ENCODE peak calls at places on chromosome 19, in six cellular contexts. One of them, this sample, is unnamed.

GRCh38 chr19:8149261-8150094 is at the start of gene FBN3:
- DNase-seq in kidney: no peak
- DNase-seq in esophagus squamous epithelium: no peak
- DNase-seq in cerebellum: no peak
- DNase-seq in NCI-H2081: no peak
- DNase-seq in T-helper 17 cell: no peak
- DNase-seq in this sample: no peak

GRCh38 chr19:57465680-57466381 is 8.9 kb upstream of the VN1R1 start:
- DNase-seq in kidney: no peak
- DNase-seq in esophagus squamous epithelium: no peak
- DNase-seq in cerebellum: no peak
- DNase-seq in NCI-H2081: peak
- DNase-seq in T-helper 17 cell: no peak
- DNase-seq in this sample: no peak

GRCh38 chr19:39765091-39766076 is 13.3 kb upstream of the LEUTX start:
- DNase-seq in kidney: no peak
- DNase-seq in esophagus squamous epithelium: no peak
- DNase-seq in cerebellum: no peak
- DNase-seq in NCI-H2081: peak
- DNase-seq in T-helper 17 cell: peak
- DNase-seq in this sample: no peak

GRCh38 chr19:16233081-16233776 is 35.5 kb downstream of the AP1M1 start:
- DNase-seq in kidney: no peak
- DNase-seq in esophagus squamous epithelium: no peak
- DNase-seq in cerebellum: no peak
- DNase-seq in NCI-H2081: no peak
- DNase-seq in T-helper 17 cell: no peak
- DNase-seq in this sample: no peak

GRCh38 chr19:31675187-31675913 is 326.1 kb upstream of the TSHZ3 start:
- DNase-seq in kidney: no peak
- DNase-seq in esophagus squamous epithelium: no peak
- DNase-seq in cerebellum: no peak
- DNase-seq in NCI-H2081: no peak
- DNase-seq in T-helper 17 cell: no peak
- DNase-seq in this sample: no peak

GRCh38 chr19:30350995-30351394 is 21.2 kb upstream of the ZNF536 start:
- DNase-seq in kidney: no peak
- DNase-seq in esophagus squamous epithelium: no peak
- DNase-seq in cerebellum: no peak
- DNase-seq in NCI-H2081: no peak
- DNase-seq in T-helper 17 cell: no peak
- DNase-seq in this sample: no peak

GRCh38 chr19:15453091-15453498 is 3.3 kb upstream of the WIZ start:
- DNase-seq in kidney: peak
- DNase-seq in esophagus squamous epithelium: no peak
- DNase-seq in cerebellum: no peak
- DNase-seq in NCI-H2081: no peak
- DNase-seq in T-helper 17 cell: no peak
- DNase-seq in this sample: no peak

GRCh38 chr19:4115818-4116385 is 8.0 kb downstream of the MAP2K2 start:
- DNase-seq in kidney: no peak
- DNase-seq in esophagus squamous epithelium: no peak
- DNase-seq in cerebellum: no peak
- DNase-seq in NCI-H2081: no peak
- DNase-seq in T-helper 17 cell: no peak
- DNase-seq in this sample: no peak

GRCh38 chr19:54609356-54609791 is 15.9 kb downstream of the LILRA1 start:
- DNase-seq in kidney: peak
- DNase-seq in esophagus squamous epithelium: no peak
- DNase-seq in cerebellum: no peak
- DNase-seq in NCI-H2081: no peak
- DNase-seq in T-helper 17 cell: no peak
- DNase-seq in this sample: no peak

GRCh38 chr19:16618248-16618647 is 9.8 kb downstream of the MED26 start:
- DNase-seq in kidney: no peak
- DNase-seq in esophagus squamous epithelium: no peak
- DNase-seq in cerebellum: no peak
- DNase-seq in NCI-H2081: no peak
- DNase-seq in T-helper 17 cell: no peak
- DNase-seq in this sample: no peak

GRCh38 chr19:54248016-54248601 is 5.5 kb upstream of the LILRA6 start:
- DNase-seq in kidney: no peak
- DNase-seq in esophagus squamous epithelium: no peak
- DNase-seq in cerebellum: no peak
- DNase-seq in NCI-H2081: no peak
- DNase-seq in T-helper 17 cell: no peak
- DNase-seq in this sample: no peak

GRCh38 chr19:17949956-17950309 is 17.0 kb upstream of the KCNN1 start:
- DNase-seq in kidney: no peak
- DNase-seq in esophagus squamous epithelium: no peak
- DNase-seq in cerebellum: no peak
- DNase-seq in NCI-H2081: no peak
- DNase-seq in T-helper 17 cell: no peak
- DNase-seq in this sample: no peak

This sample was measured in activated B cell treated with CpG ODN at 0.5 μM for 24 hours.